ENCODE peak calls at places on chromosome 19, in seven cellular contexts. One of them, this sample, is unnamed.
A peak's percentile ranks its signal among the peaks of the same experiment; 100 is the strongest.

GRCh38 chr19:18850560-18851375 is 19.0 kb downstream of the UPF1 start:
- DNase-seq in body of pancreas: no peak
- DNase-seq in bronchial epithelial cell: peak; percentile 45
- DNase-seq in fibroblast of lung: no peak
- DNase-seq in astrocyte of the cerebellum: no peak
- DNase-seq in mucosa of descending colon: no peak
- DNase-seq in choroid plexus epithelial cell: peak; percentile 17
- DNase-seq in this sample: no peak

GRCh38 chr19:7153008-7153407 is 83.5 kb downstream of the ZNF557 start:
- DNase-seq in mucosa of descending colon: no peak
- DNase-seq in fibroblast of lung: peak; percentile 11
- DNase-seq in body of pancreas: no peak
- DNase-seq in astrocyte of the cerebellum: no peak
- DNase-seq in choroid plexus epithelial cell: no peak
- DNase-seq in bronchial epithelial cell: no peak
- DNase-seq in this sample: no peak

GRCh38 chr19:46931197-46931596 is 70.4 kb downstream of the ARHGAP35 start:
- DNase-seq in bronchial epithelial cell: no peak
- DNase-seq in choroid plexus epithelial cell: no peak
- DNase-seq in body of pancreas: no peak
- DNase-seq in mucosa of descending colon: no peak
- DNase-seq in fibroblast of lung: no peak
- DNase-seq in astrocyte of the cerebellum: no peak
- DNase-seq in this sample: no peak

GRCh38 chr19:47274071-47274890 is at the start of gene INAFM1:
- DNase-seq in fibroblast of lung: peak; percentile 86
- DNase-seq in body of pancreas: peak; percentile 99
- DNase-seq in astrocyte of the cerebellum: peak; percentile 79
- DNase-seq in bronchial epithelial cell: peak; percentile 78
- DNase-seq in choroid plexus epithelial cell: peak; percentile 97
- DNase-seq in mucosa of descending colon: peak; percentile 100
- DNase-seq in this sample: peak; percentile 91

GRCh38 chr19:53537126-53537522 is 821 bp upstream of the ZNF331 start:
- DNase-seq in astrocyte of the cerebellum: no peak
- DNase-seq in bronchial epithelial cell: no peak
- DNase-seq in choroid plexus epithelial cell: no peak
- DNase-seq in body of pancreas: no peak
- DNase-seq in mucosa of descending colon: no peak
- DNase-seq in fibroblast of lung: no peak
- DNase-seq in this sample: no peak

GRCh38 chr19:45670670-45671453 is 2.8 kb downstream of the GIPR start:
- DNase-seq in bronchial epithelial cell: peak; percentile 73
- DNase-seq in fibroblast of lung: peak; percentile 14
- DNase-seq in astrocyte of the cerebellum: no peak
- DNase-seq in mucosa of descending colon: peak; percentile 95
- DNase-seq in body of pancreas: peak; percentile 96
- DNase-seq in choroid plexus epithelial cell: peak; percentile 86
- DNase-seq in this sample: peak; percentile 42

GRCh38 chr19:19050731-19051130 is 13.1 kb upstream of the SLC25A42 start:
- DNase-seq in choroid plexus epithelial cell: no peak
- DNase-seq in astrocyte of the cerebellum: no peak
- DNase-seq in mucosa of descending colon: no peak
- DNase-seq in body of pancreas: no peak
- DNase-seq in fibroblast of lung: no peak
- DNase-seq in bronchial epithelial cell: peak; percentile 67
- DNase-seq in this sample: no peak

GRCh38 chr19:39001016-39001415 is 25.5 kb upstream of the FBXO17 start:
- DNase-seq in fibroblast of lung: no peak
- DNase-seq in body of pancreas: no peak
- DNase-seq in choroid plexus epithelial cell: no peak
- DNase-seq in mucosa of descending colon: no peak
- DNase-seq in astrocyte of the cerebellum: no peak
- DNase-seq in bronchial epithelial cell: no peak
- DNase-seq in this sample: no peak

GRCh38 chr19:15374796-15375440 is 4.7 kb downstream of the AKAP8 start:
- DNase-seq in astrocyte of the cerebellum: no peak
- DNase-seq in fibroblast of lung: no peak
- DNase-seq in mucosa of descending colon: no peak
- DNase-seq in choroid plexus epithelial cell: no peak
- DNase-seq in bronchial epithelial cell: no peak
- DNase-seq in body of pancreas: no peak
- DNase-seq in this sample: no peak

GRCh38 chr19:54282706-54283105 is 1.8 kb upstream of the LILRB2 start:
- DNase-seq in bronchial epithelial cell: no peak
- DNase-seq in fibroblast of lung: no peak
- DNase-seq in body of pancreas: no peak
- DNase-seq in astrocyte of the cerebellum: no peak
- DNase-seq in choroid plexus epithelial cell: no peak
- DNase-seq in mucosa of descending colon: no peak
- DNase-seq in this sample: no peak

GRCh38 chr19:45782162-45782623 is at the start of gene DMPK:
- DNase-seq in mucosa of descending colon: no peak
- DNase-seq in astrocyte of the cerebellum: no peak
- DNase-seq in fibroblast of lung: no peak
- DNase-seq in body of pancreas: peak; percentile 66
- DNase-seq in choroid plexus epithelial cell: no peak
- DNase-seq in bronchial epithelial cell: peak; percentile 15
- DNase-seq in this sample: no peak

GRCh38 chr19:44684892-44685847 is 13.8 kb upstream of the CEACAM16 start:
- DNase-seq in mucosa of descending colon: no peak
- DNase-seq in choroid plexus epithelial cell: peak; percentile 68
- DNase-seq in astrocyte of the cerebellum: peak; percentile 42
- DNase-seq in body of pancreas: no peak
- DNase-seq in bronchial epithelial cell: peak; percentile 84
- DNase-seq in fibroblast of lung: peak; percentile 96
- DNase-seq in this sample: peak; percentile 89

GRCh38 chr19:33139165-33139564 is 7.3 kb downstream of the WDR88 start:
- DNase-seq in body of pancreas: no peak
- DNase-seq in mucosa of descending colon: no peak
- DNase-seq in bronchial epithelial cell: no peak
- DNase-seq in choroid plexus epithelial cell: no peak
- DNase-seq in astrocyte of the cerebellum: no peak
- DNase-seq in fibroblast of lung: no peak
- DNase-seq in this sample: no peak

GRCh38 chr19:33146209-33146608 is 14.3 kb downstream of the WDR88 start:
- DNase-seq in bronchial epithelial cell: no peak
- DNase-seq in mucosa of descending colon: no peak
- DNase-seq in body of pancreas: no peak
- DNase-seq in fibroblast of lung: no peak
- DNase-seq in astrocyte of the cerebellum: no peak
- DNase-seq in choroid plexus epithelial cell: no peak
- DNase-seq in this sample: no peak

GRCh38 chr19:33147538-33147937 is 15.6 kb downstream of the WDR88 start:
- DNase-seq in mucosa of descending colon: no peak
- DNase-seq in bronchial epithelial cell: no peak
- DNase-seq in choroid plexus epithelial cell: no peak
- DNase-seq in fibroblast of lung: no peak
- DNase-seq in astrocyte of the cerebellum: no peak
- DNase-seq in body of pancreas: no peak
- DNase-seq in this sample: no peak

GRCh38 chr19:33143897-33144405 is 12.0 kb downstream of the WDR88 start:
- DNase-seq in fibroblast of lung: peak; percentile 30
- DNase-seq in mucosa of descending colon: peak; percentile 75
- DNase-seq in bronchial epithelial cell: peak; percentile 27
- DNase-seq in astrocyte of the cerebellum: peak; percentile 8
- DNase-seq in choroid plexus epithelial cell: peak; percentile 57
- DNase-seq in body of pancreas: peak; percentile 68
- DNase-seq in this sample: peak; percentile 38
- H3K4me3 ChIP-seq in fibroblast of lung: no peak overlapping the region
- H3K4me3 ChIP-seq in mucosa of descending colon: no peak overlapping the region
- H3K4me3 ChIP-seq in bronchial epithelial cell: no peak overlapping the region
- H3K4me3 ChIP-seq in astrocyte of the cerebellum: no peak overlapping the region
- H3K4me3 ChIP-seq in choroid plexus epithelial cell: no peak overlapping the region
- H3K4me3 ChIP-seq in body of pancreas: no peak overlapping the region
- H3K4me3 ChIP-seq in this sample: no peak overlapping the region

GRCh38 chr19:9936151-9937000 is at the start of gene OLFM2:
- DNase-seq in choroid plexus epithelial cell: no peak
- DNase-seq in body of pancreas: peak; percentile 62
- DNase-seq in astrocyte of the cerebellum: no peak
- DNase-seq in fibroblast of lung: no peak
- DNase-seq in mucosa of descending colon: no peak
- DNase-seq in bronchial epithelial cell: no peak
- DNase-seq in this sample: no peak

GRCh38 chr19:9937001-9937411 is 691 bp upstream of the OLFM2 start:
- DNase-seq in fibroblast of lung: no peak
- DNase-seq in mucosa of descending colon: no peak
- DNase-seq in bronchial epithelial cell: no peak
- DNase-seq in body of pancreas: no peak
- DNase-seq in astrocyte of the cerebellum: no peak
- DNase-seq in choroid plexus epithelial cell: no peak
- DNase-seq in this sample: no peak

GRCh38 chr19:9935409-9936062 is 779 bp downstream of the OLFM2 start:
- DNase-seq in astrocyte of the cerebellum: no peak
- DNase-seq in bronchial epithelial cell: no peak
- DNase-seq in choroid plexus epithelial cell: no peak
- DNase-seq in mucosa of descending colon: no peak
- DNase-seq in body of pancreas: peak; percentile 16
- DNase-seq in fibroblast of lung: no peak
- DNase-seq in this sample: no peak

GRCh38 chr19:9932835-9933234 is 3.5 kb downstream of the OLFM2 start:
- DNase-seq in fibroblast of lung: no peak
- DNase-seq in mucosa of descending colon: no peak
- DNase-seq in bronchial epithelial cell: no peak
- DNase-seq in body of pancreas: no peak
- DNase-seq in choroid plexus epithelial cell: no peak
- DNase-seq in astrocyte of the cerebellum: no peak
- DNase-seq in this sample: no peak

DNA sequence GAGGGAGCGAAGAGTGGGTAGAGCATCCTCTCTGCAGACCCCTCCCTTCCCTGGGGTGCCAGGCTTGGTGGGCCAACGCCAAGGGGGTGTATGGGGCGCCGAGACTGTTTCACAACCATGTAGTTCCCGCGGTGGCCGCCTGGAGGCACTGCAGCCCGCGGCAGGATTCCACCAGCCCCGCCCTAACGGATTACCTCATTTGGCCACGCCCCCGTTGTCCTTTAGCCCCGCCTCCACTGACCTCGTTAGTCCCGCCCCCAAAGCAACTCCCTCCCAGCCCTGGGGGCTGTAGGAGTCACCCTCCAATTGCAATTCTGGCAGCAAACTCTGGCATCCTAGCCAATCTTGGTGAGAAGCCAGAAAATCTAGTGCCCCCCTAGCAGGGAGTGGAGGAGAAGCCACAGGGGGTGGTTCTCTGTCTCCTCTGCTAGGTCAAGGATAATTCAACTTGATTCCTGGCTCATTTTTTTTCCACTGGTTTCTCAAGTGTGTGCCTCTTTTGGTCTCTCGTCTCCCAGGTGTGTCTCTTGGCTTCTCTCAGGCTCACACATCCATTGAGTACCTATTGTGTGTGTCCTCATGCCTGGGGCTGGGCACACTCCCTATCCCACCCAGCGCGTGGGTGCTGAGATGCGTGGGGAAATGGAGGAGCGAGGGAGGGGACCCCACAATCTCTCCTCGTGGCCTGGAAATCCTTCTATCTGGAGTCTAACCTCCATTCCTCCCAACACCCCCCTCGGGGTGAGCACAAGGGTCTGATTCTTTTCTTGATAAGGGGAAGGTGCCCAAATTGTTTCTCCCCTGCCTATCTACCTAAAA is 2.0 kb downstream of the OLFM2 start:
- DNase-seq in choroid plexus epithelial cell: peak; percentile 76
- DNase-seq in body of pancreas: peak; percentile 83
- DNase-seq in astrocyte of the cerebellum: no peak
- DNase-seq in mucosa of descending colon: peak; percentile 75
- DNase-seq in fibroblast of lung: no peak
- DNase-seq in bronchial epithelial cell: peak; percentile 58
- DNase-seq in this sample: peak; percentile 55
- TF ChIP-seq CTCF in choroid plexus epithelial cell: peak; percentile 94
- TF ChIP-seq CTCF in body of pancreas: peak; percentile 65
- TF ChIP-seq CTCF in astrocyte of the cerebellum: peak; percentile 75
- TF ChIP-seq CTCF in mucosa of descending colon: peak; percentile 63
- TF ChIP-seq CTCF in fibroblast of lung: peak; percentile 76
- TF ChIP-seq CTCF in bronchial epithelial cell: peak; percentile 97
- TF ChIP-seq CTCF in this sample: peak; percentile 85

DNA sequence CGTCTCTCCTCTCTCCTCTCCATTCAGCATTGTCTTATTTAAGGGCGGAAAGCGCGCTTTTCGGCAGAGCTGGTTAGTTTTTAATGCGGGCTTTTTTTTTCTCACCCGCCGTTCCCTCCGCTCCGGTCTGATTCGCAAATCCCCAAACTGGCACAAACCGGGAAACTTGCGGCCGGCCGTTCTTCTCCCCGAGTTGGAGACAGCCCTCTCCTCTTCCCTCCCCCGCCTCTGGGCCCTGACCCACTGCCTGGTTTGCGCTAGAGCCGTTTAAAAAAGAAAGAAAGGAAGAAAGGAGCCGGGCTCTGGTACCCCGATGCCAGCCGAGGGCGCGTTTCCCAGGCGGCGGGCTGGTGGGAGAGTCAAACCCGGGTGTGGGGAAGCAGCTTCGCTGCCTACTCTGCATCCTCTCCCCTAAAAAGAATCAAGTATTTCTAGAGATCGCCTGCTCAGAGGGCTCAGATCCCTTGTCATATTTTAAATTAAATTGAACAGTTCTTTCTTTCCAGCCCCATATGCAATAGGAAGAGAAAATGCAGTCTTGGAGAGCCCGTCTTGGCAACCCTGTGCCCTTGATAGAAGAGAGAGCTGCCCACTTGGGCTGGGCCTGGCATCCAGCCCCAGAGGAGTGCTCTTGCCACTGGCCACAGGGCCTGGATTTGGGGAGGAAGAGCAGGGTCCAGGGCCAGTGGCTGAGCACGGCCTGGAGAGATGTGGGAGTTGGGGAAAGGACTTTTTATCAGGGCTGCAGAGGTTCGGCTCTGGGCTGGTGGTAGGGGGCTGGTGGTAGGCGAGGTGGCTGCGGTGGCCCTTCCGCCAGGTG is 19.0 kb downstream of the NFIX start:
- DNase-seq in bronchial epithelial cell: no peak
- DNase-seq in astrocyte of the cerebellum: no peak
- DNase-seq in choroid plexus epithelial cell: no peak
- DNase-seq in body of pancreas: no peak
- DNase-seq in fibroblast of lung: peak; percentile 61
- DNase-seq in mucosa of descending colon: no peak
- DNase-seq in this sample: peak; percentile 42
- H3K4me3 ChIP-seq in bronchial epithelial cell: no peak overlapping the region
- H3K4me3 ChIP-seq in astrocyte of the cerebellum: peak overlapping the region; percentile 36
- H3K4me3 ChIP-seq in choroid plexus epithelial cell: no peak overlapping the region
- H3K4me3 ChIP-seq in body of pancreas: no peak overlapping the region
- H3K4me3 ChIP-seq in fibroblast of lung: peak overlapping the region; percentile 63
- H3K4me3 ChIP-seq in mucosa of descending colon: no peak overlapping the region
- H3K4me3 ChIP-seq in this sample: peak overlapping the region; percentile 60

GRCh38 chr19:17539288-17540117 is 15.9 kb upstream of the COLGALT1 start:
- DNase-seq in bronchial epithelial cell: peak; percentile 80
- DNase-seq in body of pancreas: peak; percentile 89
- DNase-seq in fibroblast of lung: peak; percentile 83
- DNase-seq in astrocyte of the cerebellum: peak; percentile 73
- DNase-seq in mucosa of descending colon: peak; percentile 95
- DNase-seq in choroid plexus epithelial cell: peak; percentile 97
- DNase-seq in this sample: peak; percentile 92
- TF ChIP-seq CTCF in bronchial epithelial cell: peak; percentile 24
- TF ChIP-seq CTCF in body of pancreas: peak; percentile 18
- TF ChIP-seq CTCF in fibroblast of lung: no peak
- TF ChIP-seq CTCF in astrocyte of the cerebellum: peak; percentile 34
- TF ChIP-seq CTCF in mucosa of descending colon: no peak
- TF ChIP-seq CTCF in choroid plexus epithelial cell: peak; percentile 47
- TF ChIP-seq CTCF in this sample: peak; percentile 24

DNA sequence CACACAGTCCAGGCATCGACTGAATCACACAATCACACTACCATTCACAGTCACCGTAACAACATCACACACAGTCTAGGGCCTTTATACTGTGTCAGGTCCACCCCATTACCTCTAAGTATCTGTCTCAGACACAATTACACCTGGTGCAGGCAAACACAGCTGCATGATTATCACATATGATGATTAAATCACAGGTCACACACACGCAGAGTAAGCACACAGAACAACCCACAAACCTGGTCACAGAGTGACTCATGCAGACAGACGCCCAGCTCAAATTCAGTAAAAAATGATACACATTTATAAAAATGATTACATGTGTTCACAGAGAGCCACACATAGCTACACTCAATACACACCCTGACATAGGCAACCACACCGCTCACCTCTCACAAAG is 1.2 kb upstream of the ZSCAN22 start:
- DNase-seq in body of pancreas: no peak
- DNase-seq in astrocyte of the cerebellum: no peak
- DNase-seq in bronchial epithelial cell: peak; percentile 82
- DNase-seq in mucosa of descending colon: no peak
- DNase-seq in fibroblast of lung: peak; percentile 42
- DNase-seq in choroid plexus epithelial cell: peak; percentile 25
- DNase-seq in this sample: no peak
- H3K4me3 ChIP-seq in body of pancreas: no peak overlapping the region
- H3K4me3 ChIP-seq in astrocyte of the cerebellum: peak overlapping the region; percentile 93
- H3K4me3 ChIP-seq in bronchial epithelial cell: peak overlapping the region; percentile 74
- H3K4me3 ChIP-seq in mucosa of descending colon: no peak overlapping the region
- H3K4me3 ChIP-seq in fibroblast of lung: peak overlapping the region; percentile 93
- H3K4me3 ChIP-seq in choroid plexus epithelial cell: peak overlapping the region; percentile 98
- H3K4me3 ChIP-seq in this sample: peak overlapping the region; percentile 96